ENCODE peak calls at places on chromosomes 6 and 20, in six cellular contexts. W, K, G, X, Y and D are unnamed samples.

GRCh38 chr20:44702776-44703175 is 12.4 kb upstream of the CCN5 start:
- DNase-seq in X (peak), G (no peak), Y (peak), W (peak), K (peak), D (peak)

GRCh38 chr6:45714795-45715507 is 300.7 kb downstream of the CLIC5 start:
- DNase-seq in Y (peak), K (peak), G (peak), X (no peak), W (peak), D (peak)

GRCh38 chr20:62381202-62381797 is 5.6 kb upstream of the RPS21 start:
- DNase-seq in Y (no peak), W (no peak), G (peak), X (no peak), K (no peak), D (no peak)

GRCh38 chr6:109315331-109316129 is 66.7 kb downstream of the CD164 start:
- DNase-seq in W (no peak), K (no peak), G (no peak), X (no peak), Y (no peak), D (no peak)

GRCh38 chr20:58011106-58011946 is 217.1 kb downstream of the ANKRD60 start:
- DNase-seq in X (no peak), W (no peak), K (no peak), Y (no peak), G (no peak), D (no peak)

GRCh38 chr6:21931641-21932335 is 338.2 kb downstream of the SOX4 start:
- DNase-seq in G (no peak), Y (peak), K (no peak), W (no peak), X (no peak), D (peak)

GRCh38 chr6:33983109-33983475 is 162.8 kb downstream of the GRM4 start:
- DNase-seq in X (no peak), Y (peak), K (peak), G (peak), W (no peak), D (peak)

GRCh38 chr6:161115468-161115867 is 123.9 kb downstream of the MAP3K4 start:
- DNase-seq in K (no peak), W (no peak), G (no peak), X (no peak), Y (no peak), D (no peak)

GRCh38 chr6:135300576-135300975 is 119.5 kb downstream of the MYB start:
- DNase-seq in X (no peak), Y (no peak), W (no peak), K (no peak), G (no peak), D (no peak)

GRCh38 chr6:159212026-159212425 is 42.8 kb downstream of the FNDC1 start:
- DNase-seq in X (no peak), K (no peak), Y (peak), W (peak), G (no peak), D (no peak)

GRCh38 chr20:50187403-50188051 is 3.1 kb upstream of the CEBPB start:
- DNase-seq in G (peak), Y (peak), K (no peak), X (no peak), W (no peak), D (peak)

GRCh38 chr20:47389867-47390347 is 33.4 kb upstream of the ZMYND8 start:
- DNase-seq in G (peak), W (peak), K (no peak), Y (peak), X (no peak), D (no peak)

GRCh38 chr6:135983720-135984343 is 132.3 kb downstream of the PDE7B start:
- DNase-seq in Y (peak), X (no peak), K (no peak), G (peak), W (no peak), D (no peak)

GRCh38 chr6:139287868-139288267 is 3.9 kb downstream of the TXLNB start:
- DNase-seq in X (no peak), Y (no peak), G (no peak), W (no peak), K (no peak), D (no peak)

GRCh38 chr6:112321882-112322508 is 25.1 kb upstream of the RFPL4B start:
- DNase-seq in G (no peak), X (no peak), W (no peak), K (no peak), Y (peak), D (no peak)

GRCh38 chr6:137341721-137342195 is 122.6 kb upstream of the IFNGR1 start:
- DNase-seq in W (no peak), G (peak), K (no peak), X (peak), Y (peak), D (peak)

GRCh38 chr6:13006578-13007300 is 290.2 kb downstream of the PHACTR1 start:
- DNase-seq in K (no peak), X (no peak), W (no peak), Y (peak), G (no peak), D (no peak)

GRCh38 chr6:110039364-110039995 is 61.4 kb downstream of the GPR6 start:
- DNase-seq in W (peak), K (peak), G (peak), X (peak), Y (peak), D (peak)

GRCh38 chr6:1384549-1385128 is 4.7 kb upstream of the FOXF2 start:
- DNase-seq in G (no peak), W (no peak), X (no peak), K (no peak), Y (no peak), D (no peak)

GRCh38 chr6:133227344-133227743 is 13.8 kb upstream of the EYA4 start:
- DNase-seq in G (no peak), K (no peak), X (no peak), W (no peak), Y (no peak), D (no peak)

GRCh38 chr6:37205189-37205996 is 35.4 kb downstream of the PIM1 start:
- DNase-seq in K (no peak), W (no peak), X (no peak), G (no peak), Y (no peak), D (no peak)

GRCh38 chr6:130624046-130624445 is 203.2 kb upstream of the SMLR1 start:
- DNase-seq in Y (peak), G (no peak), X (no peak), W (no peak), K (no peak), D (no peak)

GRCh38 chr6:105424177-105424783 is 21.4 kb upstream of the PREP start:
- DNase-seq in W (peak), X (no peak), Y (peak), K (peak), G (peak), D (peak)

GRCh38 chr6:18115356-18115755 is 7.1 kb downstream of the NHLRC1 start:
- DNase-seq in Y (no peak), X (no peak), G (no peak), K (no peak), W (no peak), D (peak)

GRCh38 chr6:24720131-24720603 is 1.2 kb upstream of the C6orf62 start:
- DNase-seq in K (peak), W (peak), X (peak), Y (peak), G (peak), D (peak)

GRCh38 chr20:49700411-49701185 is 13.1 kb downstream of the B4GALT5 start:
- DNase-seq in K (no peak), W (no peak), X (no peak), G (peak), Y (peak), D (peak)

GRCh38 chr6:55014321-55015088 is 159.8 kb upstream of the HCRTR2 start:
- DNase-seq in W (no peak), G (no peak), K (no peak), Y (peak), X (no peak), D (no peak)

GRCh38 chr20:34040300-34041015 is 46.7 kb downstream of the RALY start:
- DNase-seq in G (no peak), W (no peak), K (no peak), Y (no peak), X (no peak), D (no peak)

GRCh38 chr20:17848649-17849048 is 119.9 kb downstream of the SNX5 start:
- DNase-seq in W (peak), X (no peak), Y (no peak), K (peak), G (no peak), D (no peak)

GRCh38 chr6:53532061-53532797 is 12.7 kb downstream of the GCLC start:
- DNase-seq in W (no peak), G (no peak), Y (no peak), X (no peak), K (no peak), D (no peak)

GRCh38 chr6:75642314-75642713 is 40.6 kb downstream of the SENP6 start:
- DNase-seq in K (no peak), G (no peak), Y (no peak), W (no peak), X (no peak), D (no peak)

GRCh38 chr6:56143796-56144195 is 103.6 kb downstream of the COL21A1 start:
- DNase-seq in G (no peak), Y (peak), K (no peak), X (no peak), W (no peak), D (no peak)

GRCh38 chr20:6838181-6838826 is 70.8 kb downstream of the BMP2 start:
- DNase-seq in X (no peak), Y (peak), K (peak), G (no peak), W (no peak), D (no peak)

GRCh38 chr6:165511807-165512206 is 151.2 kb downstream of the PDE10A start:
- DNase-seq in G (no peak), K (no peak), W (no peak), Y (no peak), X (no peak), D (no peak)

GRCh38 chr6:122008105-122009100 is 391.0 kb upstream of the HSF2 start:
- DNase-seq in Y (peak), W (no peak), K (no peak), X (no peak), G (no peak), D (no peak)

GRCh38 chr6:15351631-15352030 is 105.8 kb downstream of the JARID2 start:
- DNase-seq in W (no peak), K (no peak), X (no peak), G (peak), Y (peak), D (no peak)

GRCh38 chr6:148037496-148037895 is 305.1 kb upstream of the SASH1 start:
- DNase-seq in K (no peak), G (no peak), W (no peak), Y (no peak), X (no peak), D (no peak)